ENCODE peak calls at places on chromosomes 4 and X, in nine cellular contexts. F is cardiac fibroblast; X is PC-3; W is left ventricle myocardium inferior; R is GM12878; U is esophagus muscularis mucosa; Z is IMR-90; G is fibroblast of lung; T is activated CD8-positive, alpha-beta T cell treated with anti-CD3 and anti-CD28 coated beads for 36 hours. A is an unnamed sample.

GRCh38 chrX:40543661-40544328 is 37.0 kb upstream of the ATP6AP2 start:
- DNase-seq in F (peak), X (peak), W (no peak), R (peak), U (no peak), Z (peak), G (peak), T (no peak), A (no peak)

GRCh38 chr4:124427095-124427767 is 285.3 kb downstream of the ANKRD50 start:
- DNase-seq in F (peak), X (peak), W (no peak), R (no peak), U (no peak), Z (no peak), G (no peak), T (no peak), A (no peak)

GRCh38 chr4:173217727-173218126 is 49.1 kb downstream of the GALNT7 start:
- DNase-seq in F (peak), X (peak), W (no peak), R (no peak), U (no peak), Z (peak), G (peak), T (no peak), A (no peak)

GRCh38 chr4:143399113-143399949 is 62.7 kb downstream of the GAB1 start:
- DNase-seq in F (peak), X (peak), W (no peak), R (no peak), U (no peak), Z (peak), G (no peak), T (no peak), A (no peak)

GRCh38 chr4:34009951-34010350 is 2234.4 kb downstream of the ARAP2 start:
- DNase-seq in F (no peak), X (no peak), W (no peak), R (no peak), U (no peak), Z (no peak), G (no peak), T (no peak), A (no peak)

GRCh38 chr4:97867557-97868091 is 275.7 kb downstream of the STPG2 start:
- DNase-seq in F (no peak), X (no peak), W (no peak), R (no peak), U (no peak), Z (no peak), G (no peak), T (no peak), A (no peak)

GRCh38 chrX:72306851-72307645 is 1.3 kb upstream of the CITED1 start:
- DNase-seq in F (peak), X (peak), W (peak), R (no peak), U (no peak), Z (peak), G (peak), T (peak), A (peak)

GRCh38 chrX:12946838-12947544 is 27.9 kb upstream of the TMSB4X start:
- DNase-seq in F (peak), X (peak), W (peak), R (peak), U (no peak), Z (peak), G (peak), T (peak), A (peak)

GRCh38 chr4:86926428-86927086 is 8.3 kb upstream of the AFF1 start:
- DNase-seq in F (no peak), X (peak), W (no peak), R (no peak), U (no peak), Z (peak), G (peak), T (no peak), A (no peak)

GRCh38 chr4:187270154-187270553 is 546.5 kb upstream of the FAT1 start:
- DNase-seq in F (no peak), X (no peak), W (no peak), R (no peak), U (no peak), Z (no peak), G (no peak), T (no peak), A (no peak)

GRCh38 chr4:92198711-92199110 is 105.1 kb upstream of the GRID2 start:
- DNase-seq in F (peak), X (peak), W (no peak), R (no peak), U (no peak), Z (peak), G (peak), T (no peak), A (no peak)

GRCh38 chrX:12779534-12779933 is 11.7 kb upstream of the PRPS2 start:
- DNase-seq in F (peak), X (no peak), W (no peak), R (no peak), U (no peak), Z (no peak), G (peak), T (no peak), A (no peak)

GRCh38 chrX:80648023-80648422 is 161.7 kb downstream of the BRWD3 start:
- DNase-seq in F (peak), X (peak), W (no peak), R (no peak), U (no peak), Z (no peak), G (no peak), T (no peak), A (no peak)

DNA sequence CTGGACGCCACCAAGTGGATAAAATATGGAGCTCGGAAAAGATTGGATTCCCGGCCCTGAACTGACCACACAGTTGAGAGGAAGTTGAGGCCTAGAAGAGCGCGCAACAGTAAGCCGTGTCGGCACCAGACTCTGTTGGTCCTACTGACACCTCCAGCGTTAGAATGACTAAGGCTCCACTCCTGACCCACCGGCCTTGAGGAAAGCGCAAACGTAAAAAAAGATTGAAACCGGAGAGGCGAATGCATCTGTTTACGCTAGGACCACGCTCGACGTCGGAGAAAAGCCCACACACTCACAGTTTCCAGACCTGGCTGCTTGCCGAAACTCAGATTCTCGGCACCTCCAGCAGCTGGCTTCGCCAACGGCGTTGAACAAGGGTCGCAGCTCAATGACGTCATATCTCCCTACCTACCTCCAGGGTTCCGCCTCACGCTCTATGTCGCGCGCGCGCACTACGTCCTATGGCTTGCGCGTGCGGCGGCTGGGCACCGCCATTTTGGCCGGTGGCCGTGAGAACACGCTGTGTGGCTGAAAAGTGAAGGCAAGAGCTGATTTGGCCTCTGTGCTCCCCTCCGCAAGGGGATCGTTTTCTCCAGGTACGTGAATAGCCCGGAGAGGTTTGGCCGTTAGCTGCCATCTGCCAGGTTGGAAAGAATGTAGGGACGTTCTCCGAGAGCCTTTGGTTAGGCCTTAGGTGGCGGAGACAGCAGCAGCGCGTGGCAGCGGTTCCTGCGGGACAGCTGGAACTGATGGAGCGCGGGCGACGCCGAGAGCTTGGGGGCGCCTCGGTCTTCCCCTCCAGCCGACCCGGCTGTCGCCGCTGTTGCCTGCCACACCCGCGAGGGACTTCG is at the start of the genes ABCE1 and ANAPC10:
- DNase-seq in F (peak), X (peak), W (peak), R (peak), U (peak), Z (peak), G (peak), T (peak), A (peak)
- TF ChIP-seq CTCF in F (peak), X (peak), W (peak), R (no peak), U (peak), Z (peak), G (peak), T (no peak), A (no peak)

GRCh38 chrX:7586126-7586525 is 256.8 kb upstream of the VCX start:
- DNase-seq in F (peak), X (peak), W (no peak), R (no peak), U (no peak), Z (peak), G (peak), T (no peak), A (no peak)
- TF ChIP-seq CTCF in F (peak), X (peak), W (peak), R (peak), U (no peak), Z (peak), G (no peak), T (no peak), A (peak)

GRCh38 chr4:139740531-139741041 is 75.0 kb downstream of the MGST2 start:
- DNase-seq in F (peak), X (peak), W (peak), R (no peak), U (no peak), Z (peak), G (peak), T (no peak), A (peak)
- TF ChIP-seq CTCF in F (peak), X (peak), W (peak), R (no peak), U (peak), Z (peak), G (peak), T (no peak), A (no peak)

DNA sequence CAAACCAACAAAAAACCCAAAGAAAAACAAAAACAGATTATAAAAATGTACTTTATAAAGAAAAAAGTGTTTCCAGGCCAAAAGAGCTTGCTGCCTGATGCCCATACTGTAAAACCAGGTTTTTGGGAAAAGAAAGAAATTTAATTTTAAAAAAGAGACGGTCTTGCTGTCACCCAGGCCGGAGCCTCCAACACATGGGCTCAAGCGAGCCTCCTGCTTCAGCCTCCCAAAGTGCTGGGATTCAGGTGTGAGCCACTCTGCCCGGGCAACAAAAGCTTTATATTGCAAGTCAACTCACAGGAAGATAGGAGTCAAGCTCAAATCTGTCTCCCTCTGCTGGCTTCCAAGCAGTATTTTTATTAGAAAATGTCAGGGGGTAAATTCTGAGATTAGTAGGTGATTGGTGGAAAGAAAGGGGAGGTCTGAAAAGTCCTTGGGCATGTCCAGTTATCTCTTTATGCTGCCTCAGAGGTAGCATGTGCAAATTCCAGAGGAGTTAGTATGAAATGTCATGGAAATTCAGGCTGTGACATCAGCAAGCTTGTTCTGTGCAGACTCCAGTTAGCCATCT is 39.4 kb downstream of the MGST2 start:
- DNase-seq in F (peak), X (peak), W (no peak), R (no peak), U (no peak), Z (peak), G (peak), T (no peak), A (no peak)
- TF ChIP-seq CTCF in F (peak), X (peak), W (no peak), R (no peak), U (no peak), Z (no peak), G (peak), T (peak), A (no peak)

GRCh38 chrX:56726609-56727008 is 2.4 kb upstream of the NBDY start:
- DNase-seq in F (peak), X (peak), W (no peak), R (no peak), U (no peak), Z (peak), G (peak), T (peak), A (no peak)
- TF ChIP-seq CTCF in F (peak), X (peak), W (peak), R (peak), U (peak), Z (peak), G (peak), T (peak), A (peak)

GRCh38 chrX:108736509-108737479 is at the start of gene IRS4:
- DNase-seq in F (peak), X (peak), W (no peak), R (no peak), U (no peak), Z (no peak), G (peak), T (no peak), A (no peak)
- TF ChIP-seq CTCF in F (no peak), X (no peak), W (no peak), R (no peak), U (no peak), Z (no peak), G (no peak), T (no peak), A (no peak)

GRCh38 chrX:17022205-17022604 is 75.7 kb downstream of the REPS2 start:
- DNase-seq in F (peak), X (no peak), W (no peak), R (no peak), U (no peak), Z (peak), G (peak), T (no peak), A (no peak)

GRCh38 chrX:17017134-17017533 is 70.7 kb downstream of the REPS2 start:
- DNase-seq in F (no peak), X (peak), W (no peak), R (no peak), U (no peak), Z (no peak), G (no peak), T (no peak), A (no peak)

GRCh38 chrX:17023670-17024069 is 77.2 kb downstream of the REPS2 start:
- DNase-seq in F (no peak), X (no peak), W (no peak), R (no peak), U (no peak), Z (no peak), G (no peak), T (no peak), A (no peak)

GRCh38 chrX:17020828-17021821 is 74.7 kb downstream of the REPS2 start:
- DNase-seq in F (no peak), X (no peak), W (no peak), R (peak), U (no peak), Z (no peak), G (no peak), T (no peak), A (no peak)

DNA sequence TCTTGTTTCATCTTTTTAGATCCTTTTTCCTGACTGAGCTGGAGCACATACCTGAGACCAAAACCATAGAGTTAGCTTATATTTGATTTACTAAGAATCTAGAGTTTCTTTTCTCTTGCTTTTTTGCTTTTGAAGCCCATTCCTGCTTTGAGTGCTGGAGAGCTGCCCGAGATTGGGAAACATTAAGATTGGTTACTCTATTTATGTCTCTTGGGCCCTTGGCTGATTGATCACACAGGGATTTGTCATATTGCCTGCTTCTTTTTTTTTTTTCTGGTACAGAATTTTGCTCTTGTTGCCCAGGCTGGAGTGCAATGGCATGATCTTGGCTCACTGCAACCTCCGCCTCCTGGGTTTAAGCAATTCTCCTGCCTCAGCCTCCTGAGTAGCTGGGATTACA is 73.9 kb downstream of the REPS2 start:
- DNase-seq in F (no peak), X (no peak), W (no peak), R (no peak), U (no peak), Z (no peak), G (no peak), T (no peak), A (no peak)
- TF ChIP-seq CTCF in F (no peak), X (no peak), W (no peak), R (no peak), U (no peak), Z (no peak), G (no peak), T (no peak), A (no peak)

DNA sequence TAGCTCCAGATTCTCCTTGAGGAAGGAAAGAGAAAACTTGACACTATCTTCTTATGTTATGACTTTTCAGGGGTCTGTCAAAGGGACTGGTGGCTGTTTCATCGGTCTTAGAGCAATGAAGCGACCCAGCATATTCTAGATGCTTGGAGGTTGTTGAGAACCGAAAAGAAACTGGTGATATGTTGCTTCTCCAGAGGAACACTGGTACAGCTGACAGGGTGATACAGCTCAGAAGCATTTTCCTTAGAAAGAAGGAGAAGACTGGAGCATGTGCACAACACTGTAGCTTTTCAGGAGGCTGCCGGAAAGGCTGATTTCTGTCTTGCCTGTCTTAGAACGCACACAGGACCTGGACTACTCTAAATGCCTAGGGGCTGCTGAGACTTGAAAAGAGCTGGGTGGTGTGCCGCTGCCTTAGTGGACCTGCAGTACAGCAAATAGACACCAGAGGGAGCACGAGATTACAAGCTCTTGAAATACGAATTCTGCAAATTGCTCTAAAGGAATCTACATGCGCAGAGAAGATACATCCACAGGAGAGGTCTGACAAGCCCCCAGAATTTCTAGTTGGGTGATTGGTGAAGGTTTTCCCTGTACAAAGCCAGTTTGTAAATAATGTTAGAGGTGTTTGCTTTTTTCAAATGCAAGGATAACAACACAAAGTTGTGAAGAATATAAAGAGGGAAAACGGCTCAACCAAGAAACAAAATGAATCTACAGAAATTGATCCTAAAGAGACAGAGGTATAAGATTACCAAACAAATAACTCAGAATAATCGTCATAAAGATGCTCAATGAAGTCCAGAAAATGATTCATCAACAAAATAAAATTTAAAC is 223.1 kb upstream of the DMD start:
- DNase-seq in F (peak), X (peak), W (peak), R (no peak), U (no peak), Z (peak), G (peak), T (peak), A (no peak)
- TF ChIP-seq CTCF in F (peak), X (peak), W (peak), R (peak), U (peak), Z (peak), G (peak), T (peak), A (peak)

A was measured in CD14-positive monocyte.